ENCODE peak calls at places on chromosomes 12 and 14, in ten cellular contexts. U is occipital lobe; W is CD8-positive, alpha-beta memory T cell; F is EH; E is fibroblast of the aortic adventitia; A is iPS-NIHi11; L is SK-N-MC; P is stomach; K is stimulated activated CD8-positive, alpha-beta memory T cell treated with anti-CD3 and anti-CD28 coated beads, Interleukin-7, amount 100 ng/mL, for 48 hours; G is iPS DF 19.7. Q is an unnamed sample.

GRCh38 chr14:54170301-54170700 is 213.7 kb upstream of the BMP4 start:
- DNase-seq in U (no peak), W (no peak), F (no peak), E (peak), A (no peak), L (no peak), P (no peak), K (no peak), G (no peak), Q (no peak)

GRCh38 chr12:18483723-18484325 is 222.5 kb downstream of the PIK3C2G start:
- DNase-seq in U (no peak), W (no peak), F (no peak), E (no peak), A (no peak), L (no peak), P (no peak), K (no peak), G (no peak), Q (no peak)

GRCh38 chr14:84882830-84883229 is 647.1 kb upstream of the FLRT2 start:
- DNase-seq in U (no peak), W (no peak), F (no peak), E (no peak), A (no peak), L (no peak), P (no peak), K (no peak), G (no peak), Q (no peak)

GRCh38 chr14:60753264-60754126 is 18.9 kb downstream of the MNAT1 start:
- DNase-seq in U (no peak), W (peak), F (no peak), E (no peak), A (no peak), L (peak), P (no peak), K (peak), G (no peak), Q (no peak)

GRCh38 chr14:34488528-34488927 is 26.5 kb upstream of the SPTSSA start:
- DNase-seq in U (no peak), W (no peak), F (no peak), E (no peak), A (no peak), L (no peak), P (peak), K (no peak), G (no peak), Q (no peak)

GRCh38 chr12:108611884-108612415 is 14.1 kb upstream of the TMEM119 start:
- DNase-seq in U (no peak), W (peak), F (peak), E (peak), A (peak), L (no peak), P (no peak), K (no peak), G (peak), Q (no peak)

GRCh38 chr12:63007726-63008125 is 72.8 kb upstream of the PPM1H start:
- DNase-seq in U (no peak), W (no peak), F (no peak), E (no peak), A (no peak), L (no peak), P (no peak), K (no peak), G (no peak), Q (no peak)

GRCh38 chr14:61358812-61359211 is 37.4 kb downstream of the PRKCH start:
- DNase-seq in U (no peak), W (no peak), F (no peak), E (no peak), A (no peak), L (no peak), P (no peak), K (no peak), G (no peak), Q (no peak)

Q was measured in thoracic aorta.